ENCODE peak calls at places on chromosomes 4 and X, in five cellular contexts. B, M, A, N and Z are unnamed samples.

GRCh38 chrX:114970806-114971205 is 46.6 kb downstream of the IL13RA2 start:
- DNase-seq in B (no peak), A (no peak), N (no peak), M (no peak), Z (no peak)

GRCh38 chrX:97057349-97057909 is 173.7 kb downstream of the RPA4 start:
- DNase-seq in M (no peak), N (no peak), B (no peak), A (no peak), Z (no peak)

GRCh38 chr4:126267689-126268088 is 952.9 kb downstream of the FAT4 start:
- DNase-seq in A (no peak), M (no peak), B (no peak), N (no peak), Z (no peak)

GRCh38 chr4:172666711-172667368 is 501.8 kb upstream of the GALNT7 start:
- DNase-seq in M (no peak), N (peak; percentile 52), A (no peak), B (no peak), Z (no peak)

GRCh38 chr4:120924931-120925330 is 2.4 kb upstream of the PRDM5 start:
- DNase-seq in A (no peak), N (no peak), B (no peak), M (no peak), Z (no peak)

GRCh38 chrX:102723456-102723855 is 2.9 kb downstream of the GPRASP3 start:
- DNase-seq in M (no peak), A (no peak), N (no peak), B (no peak), Z (no peak)

GRCh38 chrX:16185725-16186136 is 18.4 kb downstream of the MAGEB17 start:
- DNase-seq in M (no peak), A (no peak), N (no peak), B (no peak), Z (no peak)

GRCh38 chrX:133859336-133859735 is 126.1 kb downstream of the GPC3 start:
- DNase-seq in M (no peak), B (no peak), A (no peak), N (no peak), Z (no peak)

GRCh38 chrX:18895157-18895952 is 88.6 kb downstream of the PHKA2 start:
- DNase-seq in M (no peak), A (no peak), B (no peak), N (no peak), Z (no peak)

GRCh38 chr4:179110356-179110755 is 1668.1 kb upstream of the AGA start:
- DNase-seq in B (no peak), M (no peak), A (no peak), N (no peak), Z (no peak)

GRCh38 chr4:186927624-186928023 is 204.0 kb upstream of the FAT1 start:
- DNase-seq in A (no peak), N (no peak), B (no peak), M (no peak), Z (no peak)

GRCh38 chr4:53908661-53909078 is 155.7 kb downstream of the CHIC2 start:
- DNase-seq in B (no peak), A (no peak), N (peak; percentile 76), M (no peak), Z (no peak)

GRCh38 chr4:24642941-24643628 is 58.7 kb upstream of the DHX15 start:
- DNase-seq in A (no peak), M (no peak), N (no peak), B (no peak), Z (no peak)

GRCh38 chrX:413322-414201 is 26.9 kb upstream of the PPP2R3B start:
- DNase-seq in M (no peak), N (peak; percentile 81), A (no peak), B (no peak), Z (no peak)

GRCh38 chr4:133921280-133922195 is 280.1 kb downstream of the PABPC4L start:
- DNase-seq in N (peak; percentile 21), M (no peak), B (no peak), A (no peak), Z (no peak)

GRCh38 chr4:153362184-153362583 is 17.7 kb downstream of the MND1 start:
- DNase-seq in B (no peak), M (no peak), N (no peak), A (no peak), Z (no peak)

GRCh38 chr4:139015948-139016451 is 419 bp downstream of the NOCT start:
- DNase-seq in M (peak; percentile 6), N (no peak), A (peak; percentile 21), B (no peak), Z (peak; percentile 27)

GRCh38 chrX:41302293-41302868 is 31.6 kb upstream of the DDX3X start:
- DNase-seq in M (no peak), N (peak; percentile 30), B (no peak), A (no peak), Z (no peak)

GRCh38 chr4:176883681-176884418 is 91.1 kb upstream of the VEGFC start:
- DNase-seq in A (no peak), N (no peak), M (no peak), B (no peak), Z (no peak)

GRCh38 chr4:178142724-178143123 is 700.5 kb upstream of the AGA start:
- DNase-seq in M (no peak), B (no peak), A (no peak), N (no peak), Z (no peak)

GRCh38 chrX:119686087-119686639 is 6.8 kb downstream of the SEPTIN6 start:
- DNase-seq in B (no peak), N (no peak), A (no peak), M (no peak), Z (no peak)

GRCh38 chr4:41111796-41112195 is 102.5 kb downstream of the APBB2 start:
- DNase-seq in A (no peak), M (no peak), N (no peak), B (no peak), Z (no peak)

GRCh38 chr4:6224725-6225124 is 24.4 kb upstream of the JAKMIP1 start:
- DNase-seq in M (no peak), A (no peak), B (no peak), N (no peak), Z (no peak)

GRCh38 chr4:109576462-109576861 is 16.4 kb downstream of the MCUB start:
- DNase-seq in A (no peak), N (no peak), B (no peak), M (no peak), Z (no peak)

GRCh38 chrX:78517124-78517523 is 142.0 kb downstream of the RTL3 start:
- DNase-seq in M (no peak), A (peak; percentile 46), N (no peak), B (peak; percentile 22), Z (peak; percentile 23)

GRCh38 chr4:86482851-86483490 is 111.1 kb upstream of the PTPN13 start:
- DNase-seq in A (no peak), N (peak; percentile 94), B (no peak), M (no peak), Z (no peak)

GRCh38 chrX:155857561-155857960 is 23.6 kb upstream of the VAMP7 start:
- DNase-seq in N (no peak), B (no peak), A (no peak), M (no peak), Z (no peak)

GRCh38 chr4:16916719-16917337 is 18.4 kb upstream of the LDB2 start:
- DNase-seq in M (peak; percentile 25), N (peak; percentile 68), B (peak; percentile 4), A (peak; percentile 60), Z (peak; percentile 37)

GRCh38 chrX:136689441-136689840 is 41.5 kb downstream of the CD40LG start:
- DNase-seq in N (peak; percentile 65), B (no peak), A (no peak), M (no peak), Z (no peak)

GRCh38 chr4:26218677-26219181 is 102.1 kb upstream of the RBPJ start:
- DNase-seq in N (no peak), B (no peak), M (no peak), A (no peak), Z (no peak)

GRCh38 chr4:52868138-52868537 is 6.0 kb downstream of the RASL11B start:
- DNase-seq in B (no peak), M (peak; percentile 58), A (no peak), N (peak; percentile 38), Z (no peak)

GRCh38 chr4:123325241-123325681 is 71.3 kb upstream of the SPRY1 start:
- DNase-seq in B (no peak), M (no peak), A (no peak), N (no peak), Z (no peak)

GRCh38 chr4:41258783-41259182 is 2.1 kb downstream of the UCHL1 start:
- DNase-seq in A (no peak), B (no peak), N (peak; percentile 69), M (peak; percentile 13), Z (no peak)

GRCh38 chrX:13419276-13419675 is 99.4 kb upstream of the ATXN3L start:
- DNase-seq in N (no peak), A (no peak), M (no peak), B (no peak), Z (no peak)

GRCh38 chrX:54494970-54495813 is 842 bp downstream of the FGD1 start:
- DNase-seq in M (no peak), N (peak; percentile 47), B (no peak), A (no peak), Z (no peak)

GRCh38 chrX:1027133-1027532 is 185.3 kb downstream of the CRLF2 start:
- DNase-seq in A (no peak), B (no peak), M (no peak), N (no peak), Z (no peak)

GRCh38 chr4:173448103-173448502 is 49.2 kb upstream of the SCRG1 start:
- DNase-seq in M (peak; percentile 15), B (no peak), N (no peak), A (no peak), Z (no peak)

GRCh38 chrX:81174286-81174685 is 27.4 kb downstream of the HMGN5 start:
- DNase-seq in B (no peak), A (no peak), N (no peak), M (no peak), Z (no peak)